ENCODE peak calls at places on chromosomes 16 and 17, in seven cellular contexts. One of them, this sample, is unnamed.

GRCh38 chr17:43515641-43516040 is 30.5 kb downstream of the ETV4 start:
- DNase-seq in CD8-positive, alpha-beta T cell: no peak
- DNase-seq in uterus: no peak
- DNase-seq in effector memory CD4-positive, alpha-beta T cell: no peak
- DNase-seq in fibroblast of the aortic adventitia: no peak
- DNase-seq in DND-41: no peak
- DNase-seq in fibroblast of pulmonary artery: peak; percentile 23
- DNase-seq in this sample: no peak

GRCh38 chr17:20206591-20206990 is 197.4 kb downstream of the SPECC1 start:
- DNase-seq in DND-41: no peak
- DNase-seq in fibroblast of pulmonary artery: peak; percentile 56
- DNase-seq in fibroblast of the aortic adventitia: peak; percentile 73
- DNase-seq in uterus: no peak
- DNase-seq in effector memory CD4-positive, alpha-beta T cell: no peak
- DNase-seq in CD8-positive, alpha-beta T cell: no peak
- DNase-seq in this sample: peak; percentile 51

GRCh38 chr16:12675852-12676251 is 127.8 kb downstream of the CPPED1 start:
- DNase-seq in CD8-positive, alpha-beta T cell: no peak
- DNase-seq in fibroblast of the aortic adventitia: peak; percentile 48
- DNase-seq in DND-41: no peak
- DNase-seq in uterus: no peak
- DNase-seq in fibroblast of pulmonary artery: peak; percentile 63
- DNase-seq in effector memory CD4-positive, alpha-beta T cell: no peak
- DNase-seq in this sample: no peak

GRCh38 chr17:61406871-61407210 is 7.2 kb downstream of the TBX2 start:
- DNase-seq in DND-41: no peak
- DNase-seq in CD8-positive, alpha-beta T cell: no peak
- DNase-seq in fibroblast of pulmonary artery: no peak
- DNase-seq in effector memory CD4-positive, alpha-beta T cell: no peak
- DNase-seq in fibroblast of the aortic adventitia: no peak
- DNase-seq in uterus: no peak
- DNase-seq in this sample: no peak

GRCh38 chr17:44548714-44549230 is 8.5 kb upstream of the FZD2 start:
- DNase-seq in uterus: no peak
- DNase-seq in CD8-positive, alpha-beta T cell: no peak
- DNase-seq in DND-41: no peak
- DNase-seq in effector memory CD4-positive, alpha-beta T cell: no peak
- DNase-seq in fibroblast of pulmonary artery: no peak
- DNase-seq in fibroblast of the aortic adventitia: no peak
- DNase-seq in this sample: no peak

GRCh38 chr17:48153711-48154642 is 46.4 kb downstream of the SNX11 start:
- DNase-seq in uterus: no peak
- DNase-seq in fibroblast of the aortic adventitia: peak; percentile 67
- DNase-seq in effector memory CD4-positive, alpha-beta T cell: no peak
- DNase-seq in DND-41: peak; percentile 11
- DNase-seq in CD8-positive, alpha-beta T cell: no peak
- DNase-seq in fibroblast of pulmonary artery: peak; percentile 63
- DNase-seq in this sample: peak; percentile 33

GRCh38 chr17:9229826-9230201 is 208.5 kb downstream of the NTN1 start:
- DNase-seq in uterus: no peak
- DNase-seq in fibroblast of the aortic adventitia: no peak
- DNase-seq in fibroblast of pulmonary artery: no peak
- DNase-seq in effector memory CD4-positive, alpha-beta T cell: no peak
- DNase-seq in CD8-positive, alpha-beta T cell: no peak
- DNase-seq in DND-41: no peak
- DNase-seq in this sample: no peak

GRCh38 chr16:11890231-11890630 is 25.5 kb downstream of the GSPT1 start:
- DNase-seq in effector memory CD4-positive, alpha-beta T cell: no peak
- DNase-seq in uterus: no peak
- DNase-seq in fibroblast of pulmonary artery: no peak
- DNase-seq in DND-41: no peak
- DNase-seq in CD8-positive, alpha-beta T cell: no peak
- DNase-seq in fibroblast of the aortic adventitia: no peak
- DNase-seq in this sample: no peak

GRCh38 chr16:23903001-23903414 is 67.2 kb downstream of the PRKCB start:
- DNase-seq in CD8-positive, alpha-beta T cell: no peak
- DNase-seq in DND-41: no peak
- DNase-seq in uterus: no peak
- DNase-seq in fibroblast of the aortic adventitia: no peak
- DNase-seq in effector memory CD4-positive, alpha-beta T cell: no peak
- DNase-seq in fibroblast of pulmonary artery: no peak
- DNase-seq in this sample: no peak

GRCh38 chr17:78314683-78315354 is 45.1 kb downstream of the SOCS3 start:
- DNase-seq in fibroblast of pulmonary artery: no peak
- DNase-seq in DND-41: no peak
- DNase-seq in uterus: no peak
- DNase-seq in CD8-positive, alpha-beta T cell: no peak
- DNase-seq in fibroblast of the aortic adventitia: no peak
- DNase-seq in effector memory CD4-positive, alpha-beta T cell: no peak
- DNase-seq in this sample: no peak
- H3K4me3 ChIP-seq in fibroblast of pulmonary artery: no peak overlapping the region
- H3K4me3 ChIP-seq in DND-41: no peak overlapping the region
- H3K4me3 ChIP-seq in uterus: no peak overlapping the region
- H3K4me3 ChIP-seq in CD8-positive, alpha-beta T cell: peak overlapping the region; percentile 57
- H3K4me3 ChIP-seq in fibroblast of the aortic adventitia: no peak overlapping the region
- H3K4me3 ChIP-seq in effector memory CD4-positive, alpha-beta T cell: peak overlapping the region; percentile 48
- H3K4me3 ChIP-seq in this sample: no peak overlapping the region

GRCh38 chr17:81388091-81388611 is 7.1 kb upstream of the BAHCC1 start:
- DNase-seq in uterus: peak; percentile 32
- DNase-seq in CD8-positive, alpha-beta T cell: no peak
- DNase-seq in fibroblast of the aortic adventitia: no peak
- DNase-seq in effector memory CD4-positive, alpha-beta T cell: no peak
- DNase-seq in fibroblast of pulmonary artery: no peak
- DNase-seq in DND-41: no peak
- DNase-seq in this sample: no peak
- H3K4me3 ChIP-seq in uterus: peak overlapping the region; percentile 49
- H3K4me3 ChIP-seq in CD8-positive, alpha-beta T cell: no peak overlapping the region
- H3K4me3 ChIP-seq in fibroblast of the aortic adventitia: peak overlapping the region; percentile 13
- H3K4me3 ChIP-seq in effector memory CD4-positive, alpha-beta T cell: no peak overlapping the region
- H3K4me3 ChIP-seq in fibroblast of pulmonary artery: no peak overlapping the region
- H3K4me3 ChIP-seq in DND-41: no peak overlapping the region
- H3K4me3 ChIP-seq in this sample: peak overlapping the region; percentile 61

GRCh38 chr17:57663326-57664070 is 81.6 kb downstream of the CCDC182 start:
- DNase-seq in CD8-positive, alpha-beta T cell: no peak
- DNase-seq in effector memory CD4-positive, alpha-beta T cell: no peak
- DNase-seq in uterus: no peak
- DNase-seq in DND-41: no peak
- DNase-seq in fibroblast of the aortic adventitia: no peak
- DNase-seq in fibroblast of pulmonary artery: no peak
- DNase-seq in this sample: no peak
- H3K4me3 ChIP-seq in CD8-positive, alpha-beta T cell: no peak overlapping the region
- H3K4me3 ChIP-seq in effector memory CD4-positive, alpha-beta T cell: no peak overlapping the region
- H3K4me3 ChIP-seq in uterus: no peak overlapping the region
- H3K4me3 ChIP-seq in DND-41: no peak overlapping the region
- H3K4me3 ChIP-seq in fibroblast of the aortic adventitia: peak overlapping the region; percentile 22
- H3K4me3 ChIP-seq in fibroblast of pulmonary artery: no peak overlapping the region
- H3K4me3 ChIP-seq in this sample: no peak overlapping the region

GRCh38 chr16:86484240-86484639 is 26.1 kb upstream of the FOXF1 start:
- DNase-seq in effector memory CD4-positive, alpha-beta T cell: no peak
- DNase-seq in uterus: no peak
- DNase-seq in fibroblast of pulmonary artery: no peak
- DNase-seq in fibroblast of the aortic adventitia: no peak
- DNase-seq in CD8-positive, alpha-beta T cell: no peak
- DNase-seq in DND-41: no peak
- DNase-seq in this sample: peak; percentile 69
- H3K4me3 ChIP-seq in effector memory CD4-positive, alpha-beta T cell: no peak overlapping the region
- H3K4me3 ChIP-seq in uterus: no peak overlapping the region
- H3K4me3 ChIP-seq in fibroblast of pulmonary artery: no peak overlapping the region
- H3K4me3 ChIP-seq in fibroblast of the aortic adventitia: no peak overlapping the region
- H3K4me3 ChIP-seq in CD8-positive, alpha-beta T cell: no peak overlapping the region
- H3K4me3 ChIP-seq in DND-41: no peak overlapping the region
- H3K4me3 ChIP-seq in this sample: no peak overlapping the region

GRCh38 chr17:7293821-7294613 is 422 bp downstream of the YBX2 start:
- DNase-seq in CD8-positive, alpha-beta T cell: no peak
- DNase-seq in fibroblast of pulmonary artery: no peak
- DNase-seq in uterus: no peak
- DNase-seq in fibroblast of the aortic adventitia: no peak
- DNase-seq in DND-41: no peak
- DNase-seq in effector memory CD4-positive, alpha-beta T cell: no peak
- DNase-seq in this sample: peak; percentile 16

GRCh38 chr17:7293131-7293557 is 1.3 kb downstream of the YBX2 start:
- DNase-seq in DND-41: no peak
- DNase-seq in effector memory CD4-positive, alpha-beta T cell: no peak
- DNase-seq in fibroblast of the aortic adventitia: no peak
- DNase-seq in CD8-positive, alpha-beta T cell: no peak
- DNase-seq in fibroblast of pulmonary artery: peak; percentile 57
- DNase-seq in uterus: no peak
- DNase-seq in this sample: peak; percentile 19

GRCh38 chr17:7294614-7295153 is at the start of gene YBX2:
- DNase-seq in effector memory CD4-positive, alpha-beta T cell: peak; percentile 64
- DNase-seq in fibroblast of pulmonary artery: no peak
- DNase-seq in DND-41: peak; percentile 62
- DNase-seq in fibroblast of the aortic adventitia: no peak
- DNase-seq in CD8-positive, alpha-beta T cell: peak; percentile 72
- DNase-seq in uterus: peak; percentile 61
- DNase-seq in this sample: peak; percentile 80

GRCh38 chr17:7295230-7296180 is 1.1 kb upstream of the YBX2 start:
- DNase-seq in DND-41: no peak
- DNase-seq in fibroblast of pulmonary artery: no peak
- DNase-seq in fibroblast of the aortic adventitia: no peak
- DNase-seq in effector memory CD4-positive, alpha-beta T cell: no peak
- DNase-seq in CD8-positive, alpha-beta T cell: no peak
- DNase-seq in uterus: no peak
- DNase-seq in this sample: no peak

DNA sequence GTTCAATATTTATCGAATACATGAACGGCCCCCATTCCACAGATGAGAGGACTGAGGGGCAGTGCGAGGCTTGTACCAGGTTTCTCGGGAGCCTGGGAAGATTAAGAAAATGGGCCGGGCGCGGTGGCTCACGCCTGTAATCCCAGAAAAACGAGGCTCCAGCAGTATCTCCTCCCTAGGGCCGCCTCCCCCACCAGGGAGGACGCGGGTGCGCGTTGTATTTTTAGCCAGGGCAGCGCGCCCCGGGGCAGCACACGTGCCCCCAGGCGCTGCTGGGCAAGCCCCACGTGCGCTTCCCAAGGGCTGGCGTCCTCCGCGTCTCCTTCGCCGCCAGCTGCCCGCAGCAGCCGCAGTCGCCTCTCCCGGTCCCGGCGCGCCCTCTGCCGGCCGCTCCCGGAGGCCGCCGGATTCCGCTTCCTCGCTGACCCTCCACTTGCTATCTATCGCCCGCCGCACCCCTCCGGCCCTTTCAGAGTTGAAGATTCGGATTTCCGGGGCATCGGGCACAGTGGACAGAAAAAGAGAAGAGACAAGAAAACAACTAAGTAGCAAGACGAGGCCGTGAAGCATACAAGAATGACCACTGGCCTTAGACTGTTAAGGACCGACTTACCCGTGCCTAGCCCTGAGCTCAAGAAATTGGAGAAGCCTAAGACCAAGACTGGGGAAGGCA is 1.9 kb upstream of the YBX2 start:
- DNase-seq in fibroblast of the aortic adventitia: peak; percentile 76
- DNase-seq in effector memory CD4-positive, alpha-beta T cell: peak; percentile 45
- DNase-seq in CD8-positive, alpha-beta T cell: no peak
- DNase-seq in uterus: peak; percentile 84
- DNase-seq in DND-41: peak; percentile 70
- DNase-seq in fibroblast of pulmonary artery: peak; percentile 82
- DNase-seq in this sample: peak; percentile 78
- H3K4me3 ChIP-seq in fibroblast of the aortic adventitia: peak overlapping the region; percentile 42
- H3K4me3 ChIP-seq in effector memory CD4-positive, alpha-beta T cell: peak overlapping the region; percentile 25
- H3K4me3 ChIP-seq in CD8-positive, alpha-beta T cell: no peak overlapping the region
- H3K4me3 ChIP-seq in uterus: no peak overlapping the region
- H3K4me3 ChIP-seq in DND-41: no peak overlapping the region
- H3K4me3 ChIP-seq in fibroblast of pulmonary artery: no peak overlapping the region
- H3K4me3 ChIP-seq in this sample: no peak overlapping the region

GRCh38 chr16:75043175-75043937 is 44.5 kb downstream of the ZNRF1 start:
- DNase-seq in fibroblast of the aortic adventitia: peak; percentile 73
- DNase-seq in CD8-positive, alpha-beta T cell: no peak
- DNase-seq in fibroblast of pulmonary artery: no peak
- DNase-seq in uterus: no peak
- DNase-seq in effector memory CD4-positive, alpha-beta T cell: no peak
- DNase-seq in DND-41: no peak
- DNase-seq in this sample: no peak
- H3K4me3 ChIP-seq in fibroblast of the aortic adventitia: no peak overlapping the region
- H3K4me3 ChIP-seq in CD8-positive, alpha-beta T cell: no peak overlapping the region
- H3K4me3 ChIP-seq in fibroblast of pulmonary artery: no peak overlapping the region
- H3K4me3 ChIP-seq in uterus: no peak overlapping the region
- H3K4me3 ChIP-seq in effector memory CD4-positive, alpha-beta T cell: no peak overlapping the region
- H3K4me3 ChIP-seq in DND-41: no peak overlapping the region
- H3K4me3 ChIP-seq in this sample: no peak overlapping the region

DNA sequence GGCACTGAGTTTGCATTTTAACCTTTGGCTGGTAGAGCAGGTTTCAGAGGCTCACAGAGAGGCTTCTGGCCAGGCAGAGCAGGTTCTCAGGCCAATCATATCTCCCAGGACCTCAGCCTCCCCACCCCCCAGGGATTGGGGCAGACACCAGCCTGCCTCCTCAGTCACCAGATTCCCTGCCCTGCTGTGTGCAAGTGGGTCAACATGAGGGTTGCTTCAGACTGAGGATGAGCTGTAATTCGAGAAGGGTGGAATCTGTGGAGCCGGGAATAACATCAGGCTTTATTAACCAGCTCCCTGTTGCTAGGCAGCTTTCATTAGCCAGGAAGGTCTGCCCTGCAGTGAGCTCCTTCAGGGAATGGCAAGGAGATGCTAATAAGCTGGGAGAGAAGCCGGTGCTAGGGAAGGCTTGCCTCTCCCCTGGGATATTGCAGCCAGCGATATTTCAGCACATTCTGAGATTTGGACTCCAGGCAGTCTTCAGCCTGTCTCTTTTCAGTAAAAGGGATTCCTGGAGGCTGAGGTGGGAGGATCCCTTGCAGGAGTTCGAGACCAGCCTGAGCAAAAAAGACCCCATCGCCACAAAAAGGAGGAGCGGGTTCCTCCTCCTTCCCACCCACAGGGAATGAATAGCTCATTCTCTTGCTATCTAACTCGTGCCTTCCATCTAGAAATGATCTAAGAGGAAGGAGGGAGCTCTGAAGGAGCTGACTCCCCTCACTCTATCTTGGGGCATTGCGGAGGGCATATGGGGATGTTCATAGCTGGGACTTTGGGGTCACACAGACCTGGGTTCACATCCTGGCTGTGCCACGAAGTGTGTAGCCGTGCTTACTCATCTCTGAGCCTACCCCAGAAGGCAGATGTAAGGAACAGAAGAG is 10.7 kb downstream of the SGSM2 start:
- DNase-seq in effector memory CD4-positive, alpha-beta T cell: no peak
- DNase-seq in fibroblast of pulmonary artery: peak; percentile 66
- DNase-seq in DND-41: no peak
- DNase-seq in CD8-positive, alpha-beta T cell: no peak
- DNase-seq in fibroblast of the aortic adventitia: peak; percentile 63
- DNase-seq in uterus: no peak
- DNase-seq in this sample: no peak
- H3K4me3 ChIP-seq in effector memory CD4-positive, alpha-beta T cell: no peak overlapping the region
- H3K4me3 ChIP-seq in fibroblast of pulmonary artery: no peak overlapping the region
- H3K4me3 ChIP-seq in DND-41: no peak overlapping the region
- H3K4me3 ChIP-seq in CD8-positive, alpha-beta T cell: no peak overlapping the region
- H3K4me3 ChIP-seq in fibroblast of the aortic adventitia: no peak overlapping the region
- H3K4me3 ChIP-seq in uterus: no peak overlapping the region
- H3K4me3 ChIP-seq in this sample: no peak overlapping the region

DNA sequence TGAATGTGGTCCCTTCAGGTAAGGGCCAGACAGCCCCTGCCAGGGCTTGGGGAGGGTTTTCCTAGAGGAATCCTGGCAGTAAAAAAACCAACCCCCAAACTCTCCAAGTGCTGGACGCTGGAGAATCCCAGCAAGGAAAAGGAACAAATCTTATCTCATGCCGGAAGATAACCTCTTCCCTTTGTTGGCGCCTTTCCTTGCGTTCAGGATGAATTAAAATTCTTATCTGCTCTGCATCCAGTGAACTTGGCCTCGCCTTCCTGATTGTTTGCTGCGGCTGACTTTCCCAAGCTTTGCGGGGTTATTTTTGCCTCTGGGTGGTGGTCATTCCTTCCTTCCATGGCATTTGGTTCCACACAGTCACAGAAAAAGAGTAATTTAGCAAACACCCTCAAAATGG is 77.6 kb downstream of the MRC2 start:
- DNase-seq in fibroblast of pulmonary artery: no peak
- DNase-seq in uterus: no peak
- DNase-seq in effector memory CD4-positive, alpha-beta T cell: no peak
- DNase-seq in DND-41: no peak
- DNase-seq in CD8-positive, alpha-beta T cell: no peak
- DNase-seq in fibroblast of the aortic adventitia: peak; percentile 51
- DNase-seq in this sample: no peak
- H3K4me3 ChIP-seq in fibroblast of pulmonary artery: peak overlapping the region; percentile 58
- H3K4me3 ChIP-seq in uterus: no peak overlapping the region
- H3K4me3 ChIP-seq in effector memory CD4-positive, alpha-beta T cell: no peak overlapping the region
- H3K4me3 ChIP-seq in DND-41: no peak overlapping the region
- H3K4me3 ChIP-seq in CD8-positive, alpha-beta T cell: no peak overlapping the region
- H3K4me3 ChIP-seq in fibroblast of the aortic adventitia: peak overlapping the region; percentile 41
- H3K4me3 ChIP-seq in this sample: no peak overlapping the region

This sample was measured in MG63.